ENCODE peak calls at places on chromosomes 13 and 19, in five cellular contexts. Y, F, S, R and M are unnamed samples.
A peak's percentile ranks its signal among the peaks of the same experiment; 100 is the strongest.

GRCh38 chr19:53157601-53158000 is 1.3 kb downstream of the ZNF347 start:
- DNase-seq in Y (no peak), F (no peak), S (no peak), R (peak; percentile 11), M (peak; percentile 14)

GRCh38 chr19:55158848-55159793 is 1.6 kb upstream of the TNNI3 start:
- DNase-seq in Y (no peak), F (no peak), R (no peak), S (no peak), M (no peak)

GRCh38 chr19:13286195-13286985 is 136.2 kb downstream of the IER2 start:
- DNase-seq in F (no peak), R (no peak), Y (no peak), S (no peak), M (no peak)

GRCh38 chr19:5691205-5691929 is 1.3 kb downstream of the RPL36 start:
- DNase-seq in Y (peak; percentile 27), R (no peak), F (peak; percentile 27), S (peak; percentile 66), M (no peak)

GRCh38 chr13:30481241-30481760 is 15.6 kb upstream of the HMGB1 start:
- DNase-seq in R (no peak), S (no peak), Y (no peak), F (no peak), M (no peak)

GRCh38 chr19:46349311-46349993 is 2.6 kb downstream of the PPP5C start:
- DNase-seq in R (no peak), Y (no peak), S (no peak), F (no peak), M (no peak)

GRCh38 chr19:16335226-16335625 is 10.6 kb downstream of the KLF2 start:
- DNase-seq in F (no peak), S (no peak), R (no peak), Y (no peak), M (no peak)

GRCh38 chr13:51271008-51271407 is 48.8 kb downstream of the FAM124A start:
- DNase-seq in R (no peak), Y (no peak), F (no peak), S (no peak), M (no peak)

GRCh38 chr13:50387124-50387581 is 371.9 kb downstream of the KCNRG start:
- DNase-seq in S (peak; percentile 38), Y (peak; percentile 4), F (no peak), R (peak; percentile 30), M (no peak)

GRCh38 chr13:45820106-45820838 is 31.3 kb downstream of the SIAH3 start:
- DNase-seq in Y (no peak), S (no peak), R (no peak), F (no peak), M (no peak)

GRCh38 chr13:90287521-90287920 is 1060.0 kb upstream of the MIR17HG start:
- DNase-seq in F (no peak), R (no peak), Y (no peak), S (no peak), M (no peak)